ENCODE peak calls at places on chromosomes 2 and 18, in seven cellular contexts. X is right cardiac atrium; C is activated CD8-positive, alpha-beta memory T cell treated with anti-CD3 and anti-CD28 coated beads for 48 hours; A is NCI-H2107; Z is GM23248; E is stimulated activated CD8-positive, alpha-beta memory T cell treated with anti-CD3 and anti-CD28 coated beads, Interleukin-15, amount 100 ng/mL, for 24 hours; G is IMR-90. K is an unnamed sample.
A peak's percentile ranks its signal among the peaks of the same experiment; 100 is the strongest.

GRCh38 chr2:235358981-235359471 is 134.8 kb upstream of the AGAP1 start:
- DNase-seq in X (no peak), C (no peak), A (no peak), Z (peak; percentile 67), E (no peak), G (peak; percentile 10), K (no peak)

GRCh38 chr2:170747921-170748320 is 22.3 kb upstream of the ERICH2 start:
- DNase-seq in X (no peak), C (no peak), A (no peak), Z (peak; percentile 52), E (no peak), G (peak; percentile 95), K (no peak)

GRCh38 chr2:219104107-219105050 is 43.7 kb upstream of the IHH start:
- DNase-seq in X (no peak), C (no peak), A (peak; percentile 9), Z (peak; percentile 53), E (no peak), G (peak; percentile 32), K (no peak)

GRCh38 chr18:36688020-36688965 is 140.5 kb downstream of the TPGS2 start:
- DNase-seq in X (no peak), C (peak; percentile 6), A (peak; percentile 22), Z (peak; percentile 75), E (peak; percentile 6), G (peak; percentile 74), K (no peak)

GRCh38 chr2:102558463-102558862 is 60.9 kb upstream of the SLC9A2 start:
- DNase-seq in X (no peak), C (no peak), A (no peak), Z (peak; percentile 26), E (no peak), G (no peak), K (no peak)

GRCh38 chr2:144938308-144938709 is 418.4 kb upstream of the ZEB2 start:
- DNase-seq in X (no peak), C (no peak), A (no peak), Z (peak; percentile 78), E (no peak), G (peak; percentile 80), K (no peak)

GRCh38 chr2:189336276-189336975 is 104.8 kb upstream of the WDR75 start:
- DNase-seq in X (no peak), C (no peak), A (no peak), Z (peak; percentile 53), E (no peak), G (peak; percentile 78), K (no peak)

GRCh38 chr2:12090590-12090989 is 344.2 kb downstream of the LPIN1 start:
- DNase-seq in X (no peak), C (no peak), A (no peak), Z (peak; percentile 23), E (no peak), G (no peak), K (no peak)

GRCh38 chr2:174835797-174836255 is 71.6 kb upstream of the CHRNA1 start:
- DNase-seq in X (no peak), C (peak; percentile 33), A (no peak), Z (peak; percentile 97), E (peak; percentile 0), G (peak; percentile 97), K (no peak)

GRCh38 chr18:3597159-3597977 is 147.4 kb downstream of the TGIF1 start:
- DNase-seq in X (no peak), C (no peak), A (no peak), Z (no peak), E (no peak), G (peak; percentile 22), K (no peak)

GRCh38 chr2:151437630-151438029 is 27.9 kb downstream of the RIF1 start:
- DNase-seq in X (no peak), C (no peak), A (no peak), Z (peak; percentile 36), E (no peak), G (peak; percentile 18), K (no peak)

GRCh38 chr2:176178271-176178806 is 10.1 kb upstream of the HOXD1 start:
- DNase-seq in X (no peak), C (no peak), A (peak; percentile 20), Z (peak; percentile 69), E (no peak), G (no peak), K (no peak)

GRCh38 chr2:236180831-236181453 is 12.8 kb upstream of the GBX2 start:
- DNase-seq in X (no peak), C (no peak), A (no peak), Z (peak; percentile 65), E (no peak), G (peak; percentile 65), K (no peak)

GRCh38 chr2:176174850-176175728 is 13.4 kb upstream of the HOXD1 start:
- DNase-seq in X (no peak), C (no peak), A (no peak), Z (no peak), E (no peak), G (no peak), K (no peak)